ENCODE peak calls at places on chromosomes 2 and 18, in four cellular contexts. V is sigmoid colon, O is stomach, Q is HCT116. Z is an unnamed sample.

GRCh38 chr2:83370419-83370762 is 1088.7 kb downstream of the SUCLG1 start:
- DNase-seq in V (no peak), O (no peak), Q (no peak), Z (no peak)

GRCh38 chr18:25787281-25787680 is 303.1 kb downstream of the SS18 start:
- DNase-seq in V (no peak), O (no peak), Q (no peak), Z (no peak)

GRCh38 chr2:166180951-166181812 is 53.4 kb upstream of the SCN1A start:
- DNase-seq in V (no peak), O (peak; percentile 54), Q (peak; percentile 13), Z (peak; percentile 71)

GRCh38 chr2:163341426-163341825 is 394.4 kb downstream of the FIGN start:
- DNase-seq in V (no peak), O (no peak), Q (no peak), Z (no peak)

GRCh38 chr2:180705551-180705950 is 274.9 kb upstream of the UBE2E3 start:
- DNase-seq in V (no peak), O (no peak), Q (no peak), Z (no peak)

GRCh38 chr18:49028801-49029506 is 78.2 kb upstream of the SMAD7 start:
- DNase-seq in V (no peak), O (no peak), Q (no peak), Z (no peak)

GRCh38 chr2:163207706-163208370 is 369.3 kb upstream of the KCNH7 start:
- DNase-seq in V (no peak), O (no peak), Q (no peak), Z (no peak)

GRCh38 chr18:40485318-40485717 is 1469.7 kb upstream of the PIK3C3 start:
- DNase-seq in V (no peak), O (no peak), Q (no peak), Z (no peak)

GRCh38 chr2:190838492-190838910 is 42.1 kb upstream of the GLS start:
- DNase-seq in V (no peak), O (no peak), Q (no peak), Z (no peak)

GRCh38 chr2:207944334-207944733 is 81.0 kb downstream of the PLEKHM3 start:
- DNase-seq in V (no peak), O (no peak), Q (no peak), Z (no peak)

GRCh38 chr18:741931-742512 is 29.6 kb upstream of the ENOSF1 start:
- DNase-seq in V (no peak), O (no peak), Q (peak; percentile 34), Z (no peak)

GRCh38 chr2:61247204-61247812 is 85.3 kb downstream of the C2orf74 start:
- DNase-seq in V (no peak), O (no peak), Q (no peak), Z (no peak)

GRCh38 chr2:180359522-180360282 is 352.6 kb upstream of the CWC22 start:
- DNase-seq in V (no peak), O (peak; percentile 28), Q (peak; percentile 8), Z (peak; percentile 73)

GRCh38 chr18:58728719-58729118 is 57.5 kb downstream of the MALT1 start:
- DNase-seq in V (no peak), O (no peak), Q (no peak), Z (no peak)

GRCh38 chr2:169664600-169664977 is 29.6 kb downstream of the CFAP210 start:
- DNase-seq in V (no peak), O (no peak), Q (no peak), Z (no peak)

GRCh38 chr2:6926071-6926732 is 9.0 kb downstream of the RNF144A start:
- DNase-seq in V (no peak), O (no peak), Q (no peak), Z (no peak)

GRCh38 chr2:112793449-112793978 is 9.2 kb upstream of the IL1A start:
- DNase-seq in V (no peak), O (no peak), Q (no peak), Z (no peak)

GRCh38 chr2:136344339-136344738 is 226.4 kb upstream of the CXCR4 start:
- DNase-seq in V (no peak), O (no peak), Q (no peak), Z (no peak)

GRCh38 chr2:18404708-18405107 is 155.7 kb downstream of the RDH14 start:
- DNase-seq in V (no peak), O (no peak), Q (peak; percentile 12), Z (no peak)

GRCh38 chr2:27380626-27381556 is at the start of gene ZNF513:
- DNase-seq in V (peak; percentile 99), O (peak; percentile 98), Q (peak; percentile 76), Z (peak; percentile 99)

GRCh38 chr2:231161252-231162035 is 36.6 kb upstream of the HTR2B start:
- DNase-seq in V (no peak), O (no peak), Q (no peak), Z (no peak)

GRCh38 chr2:30234180-30234971 is 3.0 kb downstream of the LBH start:
- DNase-seq in V (peak; percentile 77), O (peak; percentile 35), Q (no peak), Z (peak; percentile 79)

GRCh38 chr2:229032596-229033234 is 238.4 kb downstream of the PID1 start:
- DNase-seq in V (no peak), O (no peak), Q (no peak), Z (no peak)

DNA sequence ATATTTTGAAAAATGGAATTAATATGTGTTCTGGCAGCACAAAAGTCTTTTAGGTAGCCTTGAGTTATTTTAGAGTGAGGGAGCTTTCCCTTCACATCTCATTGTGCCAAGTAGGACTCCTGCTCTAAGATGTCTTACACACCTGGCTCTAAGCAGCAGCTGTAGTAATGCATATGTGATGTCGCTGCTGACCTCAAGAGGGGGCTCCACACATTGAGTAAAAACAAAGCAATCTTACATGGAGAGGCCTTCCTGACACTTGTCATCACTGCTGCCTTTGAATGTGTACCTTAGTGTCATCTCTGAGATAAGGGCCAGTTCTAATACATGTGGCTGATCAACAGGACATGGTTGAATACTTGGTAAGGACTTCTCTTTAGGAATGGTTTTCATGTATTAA is 75.8 kb downstream of the ACTR3 start:
- DNase-seq in V (no peak), O (no peak), Q (peak; percentile 38), Z (no peak)
- TF ChIP-seq POLR2AphosphoS5 in V (no peak), O (no peak), Q (no peak), Z (peak; percentile 59)

DNA sequence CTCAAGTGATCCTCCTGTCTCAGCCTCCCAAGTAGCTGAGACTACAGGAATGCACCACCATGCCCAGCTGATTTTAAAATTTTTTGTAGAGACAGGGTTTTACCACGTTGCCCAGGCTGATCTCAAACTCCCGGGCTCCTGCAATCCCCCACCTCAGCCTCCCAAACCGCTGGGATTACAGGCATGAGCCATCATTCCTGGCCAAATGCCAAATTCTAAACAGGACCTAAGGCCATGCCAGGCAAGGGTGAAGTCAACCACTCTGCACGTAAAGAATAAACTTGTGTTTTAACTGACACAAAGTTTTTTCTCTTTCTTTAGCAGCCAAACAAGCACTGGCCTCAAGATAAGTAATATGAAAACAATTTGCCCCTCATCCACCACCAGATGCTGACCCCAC is 37.4 kb upstream of the SATB2 start:
- DNase-seq in V (no peak), O (no peak), Q (no peak), Z (no peak)
- H3K4me3 ChIP-seq in V (no peak overlapping the region), O (no peak overlapping the region), Q (no peak overlapping the region), Z (no peak overlapping the region)

GRCh38 chr18:7566587-7567486 is at the start of gene PTPRM:
- DNase-seq in V (peak; percentile 97), O (peak; percentile 82), Q (peak; percentile 1), Z (peak; percentile 90)
- TF ChIP-seq POLR2AphosphoS5 in V (peak; percentile 68), O (peak; percentile 65), Q (no peak), Z (peak; percentile 52)

DNA sequence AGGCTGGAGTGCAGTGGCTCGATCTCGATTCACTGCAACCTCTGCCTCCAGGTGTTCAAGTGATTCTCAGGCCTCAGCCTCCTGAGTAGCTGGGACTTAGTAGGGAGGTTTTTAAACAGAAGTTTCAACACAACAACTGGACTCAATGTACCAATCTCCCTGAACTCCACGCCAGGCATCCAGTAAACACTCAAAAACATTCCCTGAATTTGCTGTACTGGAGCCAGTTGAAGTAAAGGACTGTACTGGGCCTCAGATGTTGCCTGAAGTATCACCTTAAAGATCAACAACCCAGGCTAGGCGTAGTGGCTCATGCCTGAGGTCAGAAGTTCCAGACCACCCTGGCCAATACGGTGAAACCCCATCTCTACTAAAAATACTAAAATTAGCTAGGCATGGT is 22.4 kb downstream of the RAB1A start:
- DNase-seq in V (no peak), O (no peak), Q (no peak), Z (no peak)
- H3K4me3 ChIP-seq in V (no peak overlapping the region), O (no peak overlapping the region), Q (no peak overlapping the region), Z (no peak overlapping the region)

GRCh38 chr2:85744055-85744454 is 9.7 kb upstream of the ATOH8 start:
- DNase-seq in V (no peak), O (no peak), Q (no peak), Z (no peak)

GRCh38 chr2:85743304-85743978 is 10.3 kb upstream of the ATOH8 start:
- DNase-seq in V (no peak), O (no peak), Q (no peak), Z (no peak)

GRCh38 chr2:85740193-85740592 is 13.6 kb upstream of the ATOH8 start:
- DNase-seq in V (no peak), O (no peak), Q (no peak), Z (no peak)

GRCh38 chr2:85741811-85742507 is 11.8 kb upstream of the ATOH8 start:
- DNase-seq in V (peak; percentile 90), O (peak; percentile 73), Q (no peak), Z (no peak)

GRCh38 chr2:85741211-85741610 is 12.6 kb upstream of the ATOH8 start:
- DNase-seq in V (no peak), O (peak; percentile 62), Q (no peak), Z (no peak)
- TF ChIP-seq POLR2AphosphoS5 in V (no peak), O (no peak), Q (no peak), Z (no peak)

GRCh38 chr2:96526615-96527014 is 9.9 kb upstream of the ARID5A start:
- DNase-seq in V (peak; percentile 61), O (no peak), Q (no peak), Z (no peak)

GRCh38 chr2:96527052-96527964 is 9.2 kb upstream of the ARID5A start:
- DNase-seq in V (peak; percentile 69), O (no peak), Q (no peak), Z (peak; percentile 88)

GRCh38 chr2:96528680-96529375 is 7.7 kb upstream of the ARID5A start:
- DNase-seq in V (no peak), O (no peak), Q (no peak), Z (peak; percentile 78)

GRCh38 chr2:96529376-96530143 is 7.0 kb upstream of the ARID5A start:
- DNase-seq in V (peak; percentile 61), O (no peak), Q (no peak), Z (peak; percentile 73)

DNA sequence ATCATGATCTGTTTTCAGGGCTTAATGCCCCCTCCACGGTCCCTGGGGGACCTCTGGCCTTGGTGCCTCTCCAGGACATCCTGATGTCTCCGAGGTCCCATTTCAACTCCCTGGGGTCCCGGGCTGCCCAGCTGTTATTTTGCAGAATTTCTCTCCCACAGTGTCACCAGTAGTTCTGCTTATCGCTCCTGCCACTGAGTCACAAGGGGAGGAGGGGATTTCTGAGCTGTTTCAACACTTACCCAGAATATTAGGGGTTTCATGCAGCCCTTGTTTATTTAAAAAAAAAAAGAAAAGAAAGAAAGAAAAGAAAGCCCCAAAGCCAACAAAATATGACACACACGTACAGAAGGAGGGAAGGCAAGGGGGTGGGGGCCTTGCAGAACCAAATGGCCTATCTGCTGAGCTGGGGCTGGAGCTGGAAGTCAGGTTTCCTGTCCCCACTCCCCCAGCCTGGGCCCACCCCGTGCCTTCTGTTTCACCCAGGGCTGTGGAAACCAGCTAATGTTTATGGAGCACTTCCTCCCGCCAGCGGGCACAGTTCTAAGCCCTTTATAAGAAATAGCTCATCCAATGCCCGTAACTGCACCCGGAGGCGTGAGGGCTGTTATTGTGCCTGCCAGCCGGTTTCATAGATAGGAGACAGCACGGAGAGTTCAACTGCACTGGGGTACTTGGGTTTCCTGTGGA is 8.4 kb upstream of the ARID5A start:
- DNase-seq in V (peak; percentile 84), O (no peak), Q (no peak), Z (peak; percentile 83)
- H3K4me3 ChIP-seq in V (peak overlapping the region; percentile 71), O (peak overlapping the region; percentile 64), Q (no peak overlapping the region), Z (peak overlapping the region; percentile 61)

GRCh38 chr2:226611944-226612318 is 187.7 kb downstream of the IRS1 start:
- DNase-seq in V (no peak), O (no peak), Q (peak; percentile 94), Z (no peak)
- TF ChIP-seq POLR2AphosphoS5 in V (no peak), O (no peak), Q (peak; percentile 83), Z (no peak)

Z was measured in spleen.